ENCODE peak calls at places on chromosomes 16 and 17, in seven cellular contexts. S, W, B, E, U, F and Y are unnamed samples.

GRCh38 chr17:12421646-12422306 is 243.9 kb upstream of the MYOCD start:
- DNase-seq in S (no peak), W (no peak), B (no peak), E (no peak), U (no peak), F (no peak), Y (no peak)

GRCh38 chr16:54693864-54694263 is 236.8 kb upstream of the IRX5 start:
- DNase-seq in S (no peak), W (no peak), B (no peak), E (no peak), U (no peak), F (no peak), Y (no peak)

GRCh38 chr17:50271173-50271750 is 3.0 kb upstream of the TMEM92 start:
- DNase-seq in S (peak; percentile 56), W (no peak), B (no peak), E (no peak), U (no peak), F (no peak), Y (peak; percentile 43)

GRCh38 chr16:66478733-66479511 is 51.8 kb downstream of the BEAN1 start:
- DNase-seq in S (peak; percentile 77), W (peak; percentile 45), B (peak; percentile 81), E (peak; percentile 75), U (peak; percentile 64), F (peak; percentile 27), Y (peak; percentile 73)

GRCh38 chr17:78723001-78723796 is 58.9 kb downstream of the CYTH1 start:
- DNase-seq in S (peak; percentile 38), W (no peak), B (no peak), E (no peak), U (no peak), F (no peak), Y (no peak)

GRCh38 chr17:72249441-72249840 is 128.6 kb downstream of the SOX9 start:
- DNase-seq in S (no peak), W (no peak), B (no peak), E (no peak), U (no peak), F (no peak), Y (no peak)

GRCh38 chr16:2970563-2970962 is 1.4 kb downstream of the PAQR4 start:
- DNase-seq in S (no peak), W (no peak), B (no peak), E (no peak), U (no peak), F (no peak), Y (no peak)

GRCh38 chr17:4951486-4951885 is 567 bp downstream of the ENO3 start:
- DNase-seq in S (no peak), W (no peak), B (no peak), E (no peak), U (no peak), F (no peak), Y (no peak)

GRCh38 chr17:41785091-41785875 is 1.2 kb downstream of the JUP start:
- DNase-seq in S (no peak), W (no peak), B (no peak), E (no peak), U (no peak), F (no peak), Y (no peak)

GRCh38 chr17:48177816-48178215 is 70.2 kb downstream of the SNX11 start:
- DNase-seq in S (no peak), W (no peak), B (no peak), E (no peak), U (no peak), F (no peak), Y (no peak)

GRCh38 chr16:4746991-4747574 is 12.7 kb downstream of the DNAAF8 start:
- DNase-seq in S (peak; percentile 25), W (no peak), B (no peak), E (no peak), U (no peak), F (no peak), Y (no peak)

GRCh38 chr17:40443196-40443987 is at the start of gene IGFBP4:
- DNase-seq in S (peak; percentile 90), W (no peak), B (peak; percentile 79), E (peak; percentile 69), U (peak; percentile 47), F (no peak), Y (peak; percentile 81)

GRCh38 chr16:23952128-23953041 is 116.6 kb downstream of the PRKCB start:
- DNase-seq in S (no peak), W (no peak), B (peak; percentile 57), E (no peak), U (peak; percentile 15), F (peak; percentile 14), Y (peak; percentile 31)

GRCh38 chr17:22717211-22717610 is 1024.9 kb downstream of the KCNJ18 start:
- DNase-seq in S (no peak), W (no peak), B (no peak), E (no peak), U (no peak), F (no peak), Y (no peak)

GRCh38 chr16:66959645-66960177 is 1.4 kb upstream of the CES3 start:
- DNase-seq in S (no peak), W (no peak), B (no peak), E (no peak), U (no peak), F (no peak), Y (no peak)

GRCh38 chr16:87608400-87608985 is 6.2 kb downstream of the JPH3 start:
- DNase-seq in S (peak; percentile 74), W (peak; percentile 20), B (peak; percentile 24), E (peak; percentile 24), U (peak; percentile 19), F (peak; percentile 64), Y (peak; percentile 52)

GRCh38 chr16:11016993-11017392 is 72.6 kb downstream of the CLEC16A start:
- DNase-seq in S (peak; percentile 79), W (peak; percentile 52), B (peak; percentile 34), E (no peak), U (no peak), F (peak; percentile 80), Y (peak; percentile 71)

GRCh38 chr16:15955425-15955824 is 6.0 kb downstream of the ABCC1 start:
- DNase-seq in S (no peak), W (no peak), B (no peak), E (no peak), U (no peak), F (no peak), Y (no peak)

GRCh38 chr17:78117027-78117981 is 11.3 kb downstream of the TMC6 start:
- DNase-seq in S (no peak), W (no peak), B (peak; percentile 38), E (no peak), U (no peak), F (no peak), Y (no peak)

GRCh38 chr16:57471852-57472664 is 9.6 kb downstream of the POLR2C start:
- DNase-seq in S (peak; percentile 36), W (no peak), B (no peak), E (no peak), U (no peak), F (no peak), Y (no peak)

GRCh38 chr16:10622036-10622921 is 41.9 kb upstream of the EMP2 start:
- DNase-seq in S (no peak), W (no peak), B (no peak), E (no peak), U (no peak), F (no peak), Y (no peak)

GRCh38 chr17:45234641-45235040 is 13.0 kb downstream of the FMNL1 start:
- DNase-seq in S (no peak), W (peak; percentile 36), B (no peak), E (peak; percentile 49), U (peak; percentile 45), F (no peak), Y (no peak)

GRCh38 chr16:53726625-53727024 is 22.7 kb downstream of the FTO start:
- DNase-seq in S (no peak), W (peak; percentile 82), B (no peak), E (no peak), U (no peak), F (peak; percentile 7), Y (peak; percentile 19)

GRCh38 chr16:84483882-84484565 is 20.4 kb downstream of the MEAK7 start:
- DNase-seq in S (no peak), W (no peak), B (no peak), E (no peak), U (no peak), F (no peak), Y (no peak)

GRCh38 chr17:67491009-67491677 is 114.1 kb downstream of the PITPNC1 start:
- DNase-seq in S (peak; percentile 100), W (peak; percentile 66), B (no peak), E (no peak), U (no peak), F (peak; percentile 100), Y (peak; percentile 97)

GRCh38 chr17:77315551-77316190 is 174.9 kb downstream of the SEC14L1 start:
- DNase-seq in S (no peak), W (no peak), B (no peak), E (no peak), U (no peak), F (no peak), Y (no peak)